ENCODE peak calls at places on chromosomes 7 and 10, in seven cellular contexts. One of them, this sample, is unnamed.

GRCh38 chr7:117872565-117873055 is 631 bp downstream of the CTTNBP2 start:
- DNase-seq in heart right ventricle: peak
- DNase-seq in colonic mucosa: peak
- DNase-seq in Karpas-422: no peak
- DNase-seq in upper lobe of right lung: no peak
- DNase-seq in mammary epithelial cell: no peak
- DNase-seq in tibial artery: peak
- DNase-seq in this sample: peak

GRCh38 chr7:156019776-156020565 is 207.7 kb upstream of the SHH start:
- DNase-seq in heart right ventricle: no peak
- DNase-seq in upper lobe of right lung: peak
- DNase-seq in colonic mucosa: no peak
- DNase-seq in Karpas-422: no peak
- DNase-seq in mammary epithelial cell: no peak
- DNase-seq in tibial artery: peak
- DNase-seq in this sample: no peak

GRCh38 chr10:3803884-3804741 is 19.1 kb upstream of the KLF6 start:
- DNase-seq in mammary epithelial cell: no peak
- DNase-seq in upper lobe of right lung: no peak
- DNase-seq in colonic mucosa: no peak
- DNase-seq in tibial artery: no peak
- DNase-seq in heart right ventricle: no peak
- DNase-seq in Karpas-422: no peak
- DNase-seq in this sample: no peak

GRCh38 chr7:125847706-125848105 is 918.1 kb upstream of the POT1 start:
- DNase-seq in heart right ventricle: no peak
- DNase-seq in upper lobe of right lung: no peak
- DNase-seq in mammary epithelial cell: no peak
- DNase-seq in tibial artery: no peak
- DNase-seq in colonic mucosa: no peak
- DNase-seq in Karpas-422: no peak
- DNase-seq in this sample: no peak

GRCh38 chr7:110507832-110508231 is 583.1 kb upstream of the LRRN3 start:
- DNase-seq in Karpas-422: no peak
- DNase-seq in colonic mucosa: no peak
- DNase-seq in mammary epithelial cell: no peak
- DNase-seq in heart right ventricle: no peak
- DNase-seq in upper lobe of right lung: no peak
- DNase-seq in tibial artery: no peak
- DNase-seq in this sample: no peak

GRCh38 chr7:140062118-140062527 is 628 bp downstream of the PARP12 start:
- DNase-seq in Karpas-422: peak
- DNase-seq in heart right ventricle: peak
- DNase-seq in upper lobe of right lung: peak
- DNase-seq in tibial artery: no peak
- DNase-seq in colonic mucosa: peak
- DNase-seq in mammary epithelial cell: peak
- DNase-seq in this sample: no peak

GRCh38 chr7:22814261-22815208 is 8.1 kb downstream of the TOMM7 start:
- DNase-seq in Karpas-422: no peak
- DNase-seq in upper lobe of right lung: no peak
- DNase-seq in heart right ventricle: no peak
- DNase-seq in mammary epithelial cell: peak
- DNase-seq in tibial artery: no peak
- DNase-seq in colonic mucosa: no peak
- DNase-seq in this sample: no peak

GRCh38 chr10:108303149-108303548 is 1138.6 kb upstream of the SORCS1 start:
- DNase-seq in tibial artery: no peak
- DNase-seq in heart right ventricle: no peak
- DNase-seq in Karpas-422: no peak
- DNase-seq in mammary epithelial cell: peak
- DNase-seq in upper lobe of right lung: no peak
- DNase-seq in colonic mucosa: no peak
- DNase-seq in this sample: no peak

GRCh38 chr10:50381637-50382036 is 130.3 kb upstream of the ASAH2 start:
- DNase-seq in heart right ventricle: no peak
- DNase-seq in colonic mucosa: no peak
- DNase-seq in tibial artery: no peak
- DNase-seq in mammary epithelial cell: no peak
- DNase-seq in upper lobe of right lung: no peak
- DNase-seq in Karpas-422: no peak
- DNase-seq in this sample: no peak

GRCh38 chr7:6416516-6417145 is 31.1 kb downstream of the DAGLB start:
- DNase-seq in Karpas-422: no peak
- DNase-seq in heart right ventricle: no peak
- DNase-seq in mammary epithelial cell: no peak
- DNase-seq in colonic mucosa: no peak
- DNase-seq in tibial artery: no peak
- DNase-seq in upper lobe of right lung: no peak
- DNase-seq in this sample: no peak

GRCh38 chr7:73448609-73449008 is 15.0 kb downstream of the FZD9 start:
- DNase-seq in tibial artery: no peak
- DNase-seq in colonic mucosa: no peak
- DNase-seq in upper lobe of right lung: no peak
- DNase-seq in mammary epithelial cell: no peak
- DNase-seq in heart right ventricle: no peak
- DNase-seq in Karpas-422: no peak
- DNase-seq in this sample: no peak

GRCh38 chr7:105297309-105297708 is 91.4 kb downstream of the SRPK2 start:
- DNase-seq in upper lobe of right lung: no peak
- DNase-seq in mammary epithelial cell: no peak
- DNase-seq in tibial artery: no peak
- DNase-seq in Karpas-422: no peak
- DNase-seq in colonic mucosa: no peak
- DNase-seq in heart right ventricle: no peak
- DNase-seq in this sample: no peak

GRCh38 chr10:119454231-119454804 is 88.2 kb downstream of the RGS10 start:
- DNase-seq in heart right ventricle: no peak
- DNase-seq in Karpas-422: no peak
- DNase-seq in upper lobe of right lung: no peak
- DNase-seq in colonic mucosa: no peak
- DNase-seq in tibial artery: no peak
- DNase-seq in mammary epithelial cell: no peak
- DNase-seq in this sample: no peak

GRCh38 chr10:68876919-68877250 is 24.2 kb upstream of the DDX50 start:
- DNase-seq in heart right ventricle: no peak
- DNase-seq in upper lobe of right lung: no peak
- DNase-seq in colonic mucosa: no peak
- DNase-seq in Karpas-422: no peak
- DNase-seq in mammary epithelial cell: no peak
- DNase-seq in tibial artery: no peak
- DNase-seq in this sample: no peak

GRCh38 chr7:91285966-91286365 is 21.7 kb downstream of the FZD1 start:
- DNase-seq in Karpas-422: no peak
- DNase-seq in heart right ventricle: no peak
- DNase-seq in upper lobe of right lung: no peak
- DNase-seq in mammary epithelial cell: no peak
- DNase-seq in tibial artery: no peak
- DNase-seq in colonic mucosa: no peak
- DNase-seq in this sample: no peak

GRCh38 chr10:7945469-7946187 is 108.9 kb upstream of the GATA3 start:
- DNase-seq in colonic mucosa: no peak
- DNase-seq in heart right ventricle: no peak
- DNase-seq in mammary epithelial cell: peak
- DNase-seq in tibial artery: no peak
- DNase-seq in Karpas-422: no peak
- DNase-seq in upper lobe of right lung: no peak
- DNase-seq in this sample: no peak

GRCh38 chr7:148944935-148945934 is 61.1 kb upstream of the EZH2 start:
- DNase-seq in upper lobe of right lung: no peak
- DNase-seq in heart right ventricle: no peak
- DNase-seq in colonic mucosa: no peak
- DNase-seq in tibial artery: no peak
- DNase-seq in mammary epithelial cell: no peak
- DNase-seq in Karpas-422: no peak
- DNase-seq in this sample: no peak

GRCh38 chr10:126247454-126247975 is 140.8 kb downstream of the ADAM12 start:
- DNase-seq in colonic mucosa: peak
- DNase-seq in tibial artery: peak
- DNase-seq in mammary epithelial cell: peak
- DNase-seq in heart right ventricle: peak
- DNase-seq in Karpas-422: no peak
- DNase-seq in upper lobe of right lung: no peak
- DNase-seq in this sample: no peak

GRCh38 chr10:107496594-107496993 is 332.1 kb upstream of the SORCS1 start:
- DNase-seq in tibial artery: no peak
- DNase-seq in mammary epithelial cell: no peak
- DNase-seq in Karpas-422: no peak
- DNase-seq in colonic mucosa: no peak
- DNase-seq in heart right ventricle: no peak
- DNase-seq in upper lobe of right lung: no peak
- DNase-seq in this sample: no peak

GRCh38 chr10:35011771-35012191 is 78.4 kb downstream of the CUL2 start:
- DNase-seq in heart right ventricle: no peak
- DNase-seq in colonic mucosa: no peak
- DNase-seq in upper lobe of right lung: no peak
- DNase-seq in Karpas-422: no peak
- DNase-seq in tibial artery: no peak
- DNase-seq in mammary epithelial cell: peak
- DNase-seq in this sample: no peak

GRCh38 chr7:41745451-41745850 is 42.6 kb upstream of the INHBA start:
- DNase-seq in upper lobe of right lung: no peak
- DNase-seq in Karpas-422: no peak
- DNase-seq in mammary epithelial cell: no peak
- DNase-seq in colonic mucosa: no peak
- DNase-seq in heart right ventricle: no peak
- DNase-seq in tibial artery: no peak
- DNase-seq in this sample: no peak

GRCh38 chr10:119608316-119609155 is 11.8 kb upstream of the TIAL1 start:
- DNase-seq in mammary epithelial cell: peak
- DNase-seq in Karpas-422: peak
- DNase-seq in heart right ventricle: peak
- DNase-seq in upper lobe of right lung: peak
- DNase-seq in tibial artery: no peak
- DNase-seq in colonic mucosa: peak
- DNase-seq in this sample: no peak

GRCh38 chr7:23246540-23246939 is at the start of gene GPNMB:
- DNase-seq in tibial artery: peak
- DNase-seq in upper lobe of right lung: no peak
- DNase-seq in Karpas-422: no peak
- DNase-seq in colonic mucosa: peak
- DNase-seq in mammary epithelial cell: peak
- DNase-seq in heart right ventricle: no peak
- DNase-seq in this sample: no peak

GRCh38 chr7:102992820-102993531 is 80.2 kb downstream of the LRRC17 start:
- DNase-seq in upper lobe of right lung: no peak
- DNase-seq in mammary epithelial cell: peak
- DNase-seq in tibial artery: no peak
- DNase-seq in Karpas-422: no peak
- DNase-seq in colonic mucosa: peak
- DNase-seq in heart right ventricle: no peak
- DNase-seq in this sample: no peak

GRCh38 chr7:102991540-102992214 is 78.9 kb downstream of the LRRC17 start:
- DNase-seq in colonic mucosa: peak
- DNase-seq in heart right ventricle: no peak
- DNase-seq in mammary epithelial cell: peak
- DNase-seq in upper lobe of right lung: no peak
- DNase-seq in Karpas-422: no peak
- DNase-seq in tibial artery: no peak
- DNase-seq in this sample: no peak

GRCh38 chr7:102991077-102991539 is 78.3 kb downstream of the LRRC17 start:
- DNase-seq in Karpas-422: no peak
- DNase-seq in heart right ventricle: no peak
- DNase-seq in upper lobe of right lung: no peak
- DNase-seq in mammary epithelial cell: peak
- DNase-seq in tibial artery: no peak
- DNase-seq in colonic mucosa: no peak
- DNase-seq in this sample: no peak

GRCh38 chr7:102993532-102994029 is 80.8 kb downstream of the LRRC17 start:
- DNase-seq in colonic mucosa: no peak
- DNase-seq in tibial artery: no peak
- DNase-seq in mammary epithelial cell: peak
- DNase-seq in Karpas-422: no peak
- DNase-seq in upper lobe of right lung: no peak
- DNase-seq in heart right ventricle: no peak
- DNase-seq in this sample: no peak

DNA sequence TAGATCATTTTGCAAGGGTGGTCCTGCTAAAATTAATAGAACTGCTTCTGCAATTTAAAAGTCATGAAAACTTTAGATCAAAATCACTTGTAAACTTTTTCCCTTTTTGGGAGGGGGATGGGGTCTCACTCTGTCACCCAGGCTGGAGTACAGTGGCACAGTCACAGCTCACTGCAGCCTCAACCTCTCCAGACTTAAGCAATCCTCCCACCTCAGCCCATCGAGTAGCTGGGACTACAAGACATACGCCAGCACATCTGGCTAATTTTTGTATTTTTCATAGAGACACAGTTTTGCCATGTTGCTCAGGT is 79.7 kb downstream of the LRRC17 start:
- DNase-seq in Karpas-422: no peak
- DNase-seq in tibial artery: no peak
- DNase-seq in mammary epithelial cell: no peak
- DNase-seq in upper lobe of right lung: no peak
- DNase-seq in colonic mucosa: no peak
- DNase-seq in heart right ventricle: no peak
- DNase-seq in this sample: no peak
- H3K27ac ChIP-seq in Karpas-422: no peak
- H3K27ac ChIP-seq in tibial artery: peak
- H3K27ac ChIP-seq in mammary epithelial cell: no peak
- H3K27ac ChIP-seq in upper lobe of right lung: no peak
- H3K27ac ChIP-seq in colonic mucosa: peak
- H3K27ac ChIP-seq in heart right ventricle: peak
- H3K27ac ChIP-seq in this sample: no peak

GRCh38 chr10:21513035-21513434 is 12.4 kb downstream of the SKIDA1 start:
- DNase-seq in mammary epithelial cell: no peak
- DNase-seq in Karpas-422: no peak
- DNase-seq in upper lobe of right lung: no peak
- DNase-seq in tibial artery: no peak
- DNase-seq in colonic mucosa: no peak
- DNase-seq in heart right ventricle: no peak
- DNase-seq in this sample: no peak
- H3K27ac ChIP-seq in mammary epithelial cell: no peak
- H3K27ac ChIP-seq in Karpas-422: no peak
- H3K27ac ChIP-seq in upper lobe of right lung: no peak
- H3K27ac ChIP-seq in tibial artery: no peak
- H3K27ac ChIP-seq in colonic mucosa: no peak
- H3K27ac ChIP-seq in heart right ventricle: no peak
- H3K27ac ChIP-seq in this sample: no peak

GRCh38 chr7:116443101-116443523 is 56.4 kb upstream of the CAV2 start:
- DNase-seq in heart right ventricle: no peak
- DNase-seq in colonic mucosa: no peak
- DNase-seq in mammary epithelial cell: peak
- DNase-seq in tibial artery: no peak
- DNase-seq in upper lobe of right lung: no peak
- DNase-seq in Karpas-422: no peak
- DNase-seq in this sample: no peak
- H3K27ac ChIP-seq in heart right ventricle: peak
- H3K27ac ChIP-seq in colonic mucosa: no peak
- H3K27ac ChIP-seq in mammary epithelial cell: peak
- H3K27ac ChIP-seq in tibial artery: peak
- H3K27ac ChIP-seq in upper lobe of right lung: no peak
- H3K27ac ChIP-seq in Karpas-422: no peak
- H3K27ac ChIP-seq in this sample: no peak

DNA sequence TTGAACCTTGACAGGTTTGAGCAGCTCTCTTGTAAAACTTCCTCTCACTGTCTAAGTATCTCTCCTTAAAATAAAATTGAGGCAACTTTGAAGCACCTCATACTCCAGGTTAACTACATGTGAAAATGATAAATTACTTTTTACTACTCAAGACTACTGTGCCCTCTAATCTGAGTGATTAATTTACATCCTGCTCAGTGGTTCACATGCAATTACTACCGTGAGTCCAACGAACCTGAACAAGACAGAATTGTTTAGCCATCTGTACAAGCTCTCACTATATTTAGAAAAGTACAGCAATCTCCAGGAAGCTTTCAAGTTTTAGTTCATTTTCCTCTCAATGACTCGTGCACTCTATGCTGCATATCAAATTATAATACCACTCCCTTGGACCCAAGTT is 21.2 kb downstream of the PDE1C start:
- DNase-seq in upper lobe of right lung: no peak
- DNase-seq in colonic mucosa: no peak
- DNase-seq in tibial artery: no peak
- DNase-seq in Karpas-422: no peak
- DNase-seq in heart right ventricle: no peak
- DNase-seq in mammary epithelial cell: no peak
- DNase-seq in this sample: no peak
- H3K27ac ChIP-seq in upper lobe of right lung: no peak
- H3K27ac ChIP-seq in colonic mucosa: no peak
- H3K27ac ChIP-seq in tibial artery: no peak
- H3K27ac ChIP-seq in Karpas-422: no peak
- H3K27ac ChIP-seq in heart right ventricle: peak
- H3K27ac ChIP-seq in mammary epithelial cell: no peak
- H3K27ac ChIP-seq in this sample: peak

This sample was measured in substantia nigra.